ENCODE peak calls at places on chromosomes 13 and 19, in nine cellular contexts. L is fibroblast of pulmonary artery, D is kidney epithelial cell, S is IMR-90, W is foreskin fibroblast, R is heart right ventricle, G is mucosa of descending colon, U is aorta, J is uterus. C is an unnamed sample.

GRCh38 chr13:76799696-76800095 is 86.5 kb downstream of the KCTD12 start:
- DNase-seq in S (no peak), U (no peak), R (no peak), D (peak; percentile 26), W (no peak), L (peak; percentile 44), J (no peak), G (no peak), C (no peak)

GRCh38 chr19:46813570-46814358 is 25.4 kb upstream of the SLC1A5 start:
- DNase-seq in W (no peak), D (no peak), R (peak; percentile 65), J (peak; percentile 79), S (peak; percentile 46), G (peak; percentile 56), U (peak; percentile 74), L (peak; percentile 92), C (peak; percentile 72)

GRCh38 chr13:93753639-93754038 is 527.0 kb downstream of the GPC6 start:
- DNase-seq in G (no peak), D (no peak), R (no peak), W (no peak), S (no peak), J (no peak), L (no peak), U (no peak), C (no peak)

GRCh38 chr13:61128850-61129645 is 286.6 kb downstream of the PCDH20 start:
- DNase-seq in L (no peak), S (no peak), R (no peak), J (no peak), W (no peak), G (no peak), U (no peak), D (no peak), C (no peak)

GRCh38 chr19:43470288-43470687 is 4.9 kb upstream of the LYPD3 start:
- DNase-seq in U (no peak), S (peak; percentile 93), L (no peak), D (no peak), G (no peak), J (no peak), R (no peak), W (peak; percentile 55), C (no peak)

GRCh38 chr13:92221916-92222315 is 823.5 kb downstream of the GPC5 start:
- DNase-seq in U (no peak), L (no peak), D (no peak), G (peak; percentile 13), S (no peak), J (no peak), R (no peak), W (no peak), C (no peak)

GRCh38 chr13:97627566-97627965 is 193.6 kb downstream of the RAP2A start:
- DNase-seq in U (peak; percentile 83), W (peak; percentile 76), S (peak; percentile 95), R (peak; percentile 40), G (peak; percentile 28), J (peak; percentile 31), D (peak; percentile 10), L (peak; percentile 93), C (peak; percentile 81)

GRCh38 chr13:33197551-33197971 is 88.0 kb downstream of the STARD13 start:
- DNase-seq in D (no peak), W (no peak), L (no peak), S (no peak), U (no peak), J (no peak), G (peak; percentile 24), R (no peak), C (no peak)

GRCh38 chr13:24361852-24362366 is 52.5 kb downstream of the C1QTNF9 start:
- DNase-seq in D (no peak), R (no peak), J (no peak), S (no peak), W (no peak), U (no peak), G (no peak), L (no peak), C (no peak)

GRCh38 chr19:39327990-39328705 is 7.5 kb upstream of the LRFN1 start:
- DNase-seq in S (peak; percentile 53), W (peak; percentile 48), R (peak; percentile 82), J (peak; percentile 86), L (peak; percentile 75), D (no peak), G (peak; percentile 93), U (peak; percentile 85), C (no peak)

GRCh38 chr13:57988276-57988675 is 356.7 kb downstream of the PCDH17 start:
- DNase-seq in U (no peak), D (no peak), G (no peak), R (no peak), J (no peak), L (no peak), W (no peak), S (no peak), C (no peak)

GRCh38 chr19:51735759-51736449 is 12.1 kb upstream of the HAS1 start:
- DNase-seq in R (peak; percentile 41), J (no peak), L (peak; percentile 84), W (no peak), G (peak; percentile 24), U (peak; percentile 83), D (no peak), S (peak; percentile 3), C (peak; percentile 93)

GRCh38 chr13:70894258-70894657 is 786.0 kb upstream of the KLHL1 start:
- DNase-seq in U (no peak), S (no peak), W (no peak), L (no peak), D (no peak), G (no peak), R (no peak), J (no peak), C (no peak)

GRCh38 chr13:21898461-21898860 is 227.6 kb downstream of the FGF9 start:
- DNase-seq in J (no peak), D (no peak), W (no peak), L (no peak), U (no peak), S (no peak), G (no peak), R (no peak), C (peak; percentile 1)

GRCh38 chr19:10230904-10231623 is at the start of gene S1PR2:
- DNase-seq in G (peak; percentile 77), J (peak; percentile 88), R (peak; percentile 87), U (peak; percentile 85), D (no peak), L (peak; percentile 87), W (peak; percentile 77), S (peak; percentile 75), C (peak; percentile 46)

GRCh38 chr19:34556500-34556899 is 74.9 kb downstream of the WTIP start:
- DNase-seq in D (no peak), L (peak; percentile 19), W (peak; percentile 9), R (peak; percentile 20), U (no peak), J (no peak), G (peak; percentile 45), S (no peak), C (peak; percentile 32)

GRCh38 chr13:48562296-48563066 is 29.6 kb upstream of the RCBTB2 start:
- DNase-seq in G (peak; percentile 54), J (no peak), U (no peak), S (no peak), R (no peak), L (no peak), D (no peak), W (no peak), C (no peak)

GRCh38 chr19:30604657-30605056 is 232.5 kb downstream of the ZNF536 start:
- DNase-seq in W (no peak), D (no peak), S (no peak), R (no peak), L (no peak), G (no peak), J (no peak), U (no peak), C (no peak)

GRCh38 chr13:36884235-36884634 is 35.8 kb downstream of the SMAD9 start:
- DNase-seq in W (no peak), G (no peak), J (no peak), D (no peak), L (no peak), R (no peak), S (no peak), U (no peak), C (no peak)

GRCh38 chr19:1774999-1775772 is 21.9 kb downstream of the ONECUT3 start:
- DNase-seq in R (no peak), S (no peak), D (no peak), L (no peak), W (no peak), U (no peak), J (no peak), G (no peak), C (no peak)
- H3K4me3 ChIP-seq in R (no peak overlapping the region), S (no peak overlapping the region), D (no peak overlapping the region), L (no peak overlapping the region), W (no peak overlapping the region), U (no peak overlapping the region), J (no peak overlapping the region), G (no peak overlapping the region), C (no peak overlapping the region)

DNA sequence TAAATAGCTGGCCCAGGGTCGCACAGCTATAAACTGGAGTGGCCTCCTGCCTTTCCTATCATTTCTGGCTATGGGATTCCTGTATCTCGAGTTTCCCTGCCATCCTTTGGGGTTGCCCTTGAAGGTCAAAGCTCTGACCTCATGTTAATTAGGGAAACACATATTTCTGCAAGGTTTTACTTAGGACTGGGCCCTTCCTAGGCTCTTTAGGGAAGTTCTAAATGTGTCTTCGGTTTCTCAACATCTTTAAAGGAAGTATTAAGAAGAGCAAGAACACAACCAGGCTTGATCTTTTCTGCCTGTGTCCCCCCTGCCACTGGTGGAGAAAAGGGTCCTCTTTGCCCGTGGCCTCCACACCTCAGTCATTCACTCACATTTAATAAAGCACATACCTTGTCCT is 10.8 kb downstream of the LCP1 start:
- DNase-seq in L (no peak), J (no peak), D (no peak), G (no peak), S (no peak), U (no peak), W (no peak), R (no peak), C (no peak)
- H3K4me3 ChIP-seq in L (no peak overlapping the region), J (no peak overlapping the region), D (no peak overlapping the region), G (no peak overlapping the region), S (no peak overlapping the region), U (no peak overlapping the region), W (no peak overlapping the region), R (no peak overlapping the region), C (no peak overlapping the region)

GRCh38 chr19:49559443-49559842 is 20.9 kb downstream of the NOSIP start:
- DNase-seq in W (no peak), R (no peak), S (no peak), D (no peak), L (no peak), J (no peak), G (no peak), U (no peak), C (no peak)
- H3K4me3 ChIP-seq in W (no peak overlapping the region), R (no peak overlapping the region), S (no peak overlapping the region), D (no peak overlapping the region), L (no peak overlapping the region), J (no peak overlapping the region), G (no peak overlapping the region), U (no peak overlapping the region), C (no peak overlapping the region)

DNA sequence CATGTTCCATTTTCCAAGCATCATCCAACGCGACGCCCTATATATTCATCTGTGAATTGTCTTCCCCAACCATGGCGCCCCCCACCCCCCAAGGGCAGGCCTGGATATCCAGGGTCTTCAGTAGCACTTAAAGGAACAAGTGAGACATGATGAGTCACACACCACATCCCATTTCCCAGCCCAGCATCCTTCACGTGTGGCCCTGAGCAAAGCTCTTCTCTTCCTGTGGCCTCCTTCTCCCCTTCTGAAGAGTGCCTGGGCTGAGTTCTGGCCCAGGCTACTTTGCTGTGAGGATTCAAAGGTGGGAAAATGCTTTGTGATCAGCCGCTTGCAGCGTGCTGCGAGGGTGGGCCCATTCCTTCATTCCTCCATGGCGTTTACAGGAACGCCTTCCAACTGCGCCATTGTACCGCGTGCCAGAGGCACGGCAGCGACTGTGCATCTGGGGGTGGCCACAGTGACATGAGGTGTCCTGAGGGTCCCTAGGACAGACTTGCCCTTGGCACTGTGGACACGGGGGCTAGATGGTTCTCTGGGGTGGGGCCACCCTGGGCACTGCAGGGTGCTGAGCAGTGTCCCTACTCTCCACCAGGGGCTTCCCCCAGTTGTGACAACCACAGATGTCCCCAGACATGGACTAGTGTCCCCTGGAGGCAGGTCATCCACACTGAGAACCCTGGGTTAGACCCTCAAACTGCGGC is 11.7 kb downstream of the PLIN4 start:
- DNase-seq in W (peak; percentile 56), S (peak; percentile 80), U (no peak), D (peak; percentile 9), R (no peak), J (no peak), L (peak; percentile 53), G (no peak), C (no peak)
- H3K4me3 ChIP-seq in W (no peak overlapping the region), S (no peak overlapping the region), U (no peak overlapping the region), D (no peak overlapping the region), R (no peak overlapping the region), J (no peak overlapping the region), L (no peak overlapping the region), G (no peak overlapping the region), C (no peak overlapping the region)